ENCODE peak calls at places on chromosomes 2 and 18, in four cellular contexts. S is right atrium auricular region, W is lower lobe of right lung, B is breast epithelium. Q is an unnamed sample.

GRCh38 chr2:50401772-50402653 is 629.9 kb downstream of the NRXN1 start:
- DNase-seq in S (no peak), W (no peak), B (no peak), Q (no peak)

GRCh38 chr2:144659731-144660275 is 139.9 kb upstream of the ZEB2 start:
- DNase-seq in S (peak; percentile 73), W (peak; percentile 70), B (no peak), Q (no peak)

GRCh38 chr2:201970786-201971108 is 62.9 kb upstream of the FZD7 start:
- DNase-seq in S (no peak), W (no peak), B (no peak), Q (no peak)

GRCh38 chr2:221552282-221552681 is 19.8 kb downstream of the EPHA4 start:
- DNase-seq in S (no peak), W (no peak), B (no peak), Q (no peak)

GRCh38 chr2:137229834-137230233 is 464.5 kb downstream of the THSD7B start:
- DNase-seq in S (no peak), W (no peak), B (no peak), Q (no peak)

GRCh38 chr2:20398956-20399567 is 47.8 kb upstream of the RHOB start:
- DNase-seq in S (peak; percentile 43), W (no peak), B (no peak), Q (no peak)

GRCh38 chr2:50694798-50695197 is 337.1 kb downstream of the NRXN1 start:
- DNase-seq in S (no peak), W (no peak), B (no peak), Q (no peak)

GRCh38 chr2:184031402-184032147 is 566.8 kb upstream of the ZNF804A start:
- DNase-seq in S (no peak), W (no peak), B (no peak), Q (no peak)

GRCh38 chr2:67872481-67872880 is 190.3 kb downstream of the C1D start:
- DNase-seq in S (no peak), W (no peak), B (no peak), Q (no peak)

GRCh38 chr2:47862949-47863348 is 43.3 kb downstream of the FBXO11 start:
- DNase-seq in S (no peak), W (no peak), B (no peak), Q (no peak)

GRCh38 chr2:127648321-127648720 is 2.4 kb downstream of the GPR17 start:
- DNase-seq in S (no peak), W (peak; percentile 16), B (no peak), Q (no peak)

GRCh38 chr2:56654936-56655335 is 471.1 kb downstream of the CCDC85A start:
- DNase-seq in S (no peak), W (no peak), B (no peak), Q (no peak)

GRCh38 chr2:231752056-231752455 is 29.0 kb downstream of the PDE6D start:
- DNase-seq in S (no peak), W (no peak), B (no peak), Q (no peak)

GRCh38 chr18:21110667-21111350 is 804 bp downstream of the ROCK1 start:
- DNase-seq in S (no peak), W (peak; percentile 73), B (no peak), Q (peak; percentile 25)

GRCh38 chr2:147968571-147968970 is 52.0 kb downstream of the ORC4 start:
- DNase-seq in S (no peak), W (no peak), B (no peak), Q (no peak)

GRCh38 chr2:182509-183122 is 81.2 kb downstream of the SH3YL1 start:
- DNase-seq in S (no peak), W (no peak), B (no peak), Q (no peak)

GRCh38 chr2:241156997-241157441 is 6.8 kb downstream of the PPP1R7 start:
- DNase-seq in S (no peak), W (no peak), B (no peak), Q (no peak)

GRCh38 chr2:96549967-96550786 is 13.6 kb downstream of the ARID5A start:
- DNase-seq in S (no peak), W (peak; percentile 79), B (no peak), Q (no peak)

GRCh38 chr2:118032169-118033013 is 18.5 kb upstream of the CCDC93 start:
- DNase-seq in S (no peak), W (no peak), B (no peak), Q (no peak)

GRCh38 chr2:121390082-121390481 is 105.1 kb upstream of the TFCP2L1 start:
- DNase-seq in S (no peak), W (no peak), B (no peak), Q (no peak)

GRCh38 chr2:102735431-102736130 is 26.2 kb upstream of the TMEM182 start:
- DNase-seq in S (no peak), W (no peak), B (no peak), Q (no peak)

GRCh38 chr2:167406558-167406957 is 518.3 kb downstream of the XIRP2 start:
- DNase-seq in S (no peak), W (no peak), B (no peak), Q (no peak)

GRCh38 chr2:71788186-71788525 is 334.8 kb downstream of the DYSF start:
- DNase-seq in S (peak; percentile 43), W (no peak), B (no peak), Q (no peak)

GRCh38 chr2:198788676-198789075 is 669.1 kb downstream of the SATB2 start:
- DNase-seq in S (no peak), W (no peak), B (no peak), Q (no peak)

GRCh38 chr18:31649894-31650719 is 34.3 kb downstream of the B4GALT6 start:
- DNase-seq in S (no peak), W (no peak), B (no peak), Q (no peak)

GRCh38 chr2:224056889-224057288 is 17.8 kb upstream of the SERPINE2 start:
- DNase-seq in S (no peak), W (no peak), B (no peak), Q (no peak)

GRCh38 chr18:73316513-73316912 is 448.7 kb upstream of the NETO1 start:
- DNase-seq in S (no peak), W (no peak), B (no peak), Q (no peak)

GRCh38 chr2:156340818-156341481 is 8.4 kb upstream of the NR4A2 start:
- DNase-seq in S (no peak), W (no peak), B (no peak), Q (no peak)

GRCh38 chr2:892401-892800 is 58.2 kb upstream of the SNTG2 start:
- DNase-seq in S (no peak), W (no peak), B (no peak), Q (no peak)

GRCh38 chr2:172196768-172197322 is 94.1 kb upstream of the DLX2 start:
- DNase-seq in S (no peak), W (peak; percentile 65), B (peak; percentile 85), Q (no peak)

GRCh38 chr2:61549546-61549945 is 11.4 kb upstream of the XPO1 start:
- DNase-seq in S (peak; percentile 28), W (no peak), B (no peak), Q (no peak)

GRCh38 chr2:53490659-53491058 is 276.9 kb upstream of the CHAC2 start:
- DNase-seq in S (peak; percentile 68), W (no peak), B (no peak), Q (peak; percentile 36)

GRCh38 chr18:623760-624620 is 27.2 kb downstream of the CLUL1 start:
- DNase-seq in S (no peak), W (peak; percentile 68), B (peak; percentile 37), Q (peak; percentile 43)

GRCh38 chr18:627211-627610 is 30.2 kb upstream of the TYMS start:
- DNase-seq in S (no peak), W (no peak), B (no peak), Q (no peak)

GRCh38 chr18:634551-635045 is 22.9 kb upstream of the TYMS start:
- DNase-seq in S (no peak), W (no peak), B (no peak), Q (no peak)

GRCh38 chr18:631560-631959 is 25.9 kb upstream of the TYMS start:
- DNase-seq in S (no peak), W (no peak), B (no peak), Q (no peak)

DNA sequence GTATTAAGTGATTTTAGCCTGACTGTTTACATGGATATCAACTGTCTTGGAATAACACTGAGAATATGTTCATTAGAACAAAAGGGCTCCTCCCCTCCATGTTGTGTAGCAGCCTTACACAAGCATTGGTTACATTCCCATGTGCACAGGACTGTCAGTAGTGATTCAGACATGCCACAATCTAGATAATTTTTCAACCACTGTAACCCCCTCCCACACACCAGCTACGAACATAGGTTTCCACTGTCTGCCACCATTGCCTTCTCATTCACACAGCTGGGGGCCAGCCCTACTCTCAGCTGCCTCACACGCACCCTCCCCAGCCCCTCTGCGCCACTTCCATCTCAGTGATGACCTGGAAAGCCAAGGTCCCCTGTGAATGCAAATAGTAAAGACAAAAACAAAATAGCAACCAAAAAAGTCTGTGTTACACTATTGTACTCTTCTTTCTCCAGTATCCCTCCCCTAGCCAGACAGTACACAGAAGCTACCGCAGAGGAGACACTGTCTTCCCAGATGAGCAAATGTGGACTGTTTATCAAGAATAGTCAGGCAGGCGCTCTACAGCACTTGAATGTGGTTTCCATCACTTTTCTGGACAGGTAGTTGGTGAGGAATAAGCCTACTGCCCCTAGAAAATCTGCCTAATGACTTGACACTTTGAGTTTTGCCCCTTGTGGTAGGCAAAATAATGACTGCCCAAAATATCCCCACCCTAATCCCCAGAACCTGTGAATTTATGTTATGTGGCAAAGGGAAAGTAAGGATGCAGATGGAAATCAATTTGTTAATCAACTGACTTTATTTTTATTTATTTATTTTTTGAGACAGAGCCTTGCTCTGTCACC is 27.9 kb upstream of the TYMS start:
- DNase-seq in S (no peak), W (no peak), B (no peak), Q (no peak)
- TF ChIP-seq CTCF in S (no peak), W (no peak), B (no peak), Q (no peak)

GRCh38 chr2:54666741-54667639 is 56.5 kb upstream of the EML6 start:
- DNase-seq in S (peak; percentile 70), W (no peak), B (no peak), Q (peak; percentile 52)

GRCh38 chr2:54666131-54666637 is 57.3 kb upstream of the EML6 start:
- DNase-seq in S (peak; percentile 73), W (no peak), B (peak; percentile 73), Q (no peak)

GRCh38 chr2:54664238-54664786 is 59.1 kb upstream of the EML6 start:
- DNase-seq in S (peak; percentile 54), W (no peak), B (no peak), Q (no peak)

GRCh38 chr2:54663424-54664030 is 59.9 kb upstream of the EML6 start:
- DNase-seq in S (peak; percentile 52), W (no peak), B (no peak), Q (no peak)

GRCh38 chr2:54665436-54665856 is 58.0 kb upstream of the EML6 start:
- DNase-seq in S (peak; percentile 72), W (no peak), B (no peak), Q (no peak)
- H3K27ac ChIP-seq in S (peak overlapping the region; percentile 76), W (peak overlapping the region; percentile 75), B (peak overlapping the region; percentile 81), Q (peak overlapping the region; percentile 77)

GRCh38 chr2:16656087-16656486 is 9.5 kb downstream of the CYRIA start:
- DNase-seq in S (peak; percentile 36), W (no peak), B (no peak), Q (no peak)
- H3K4me1 ChIP-seq in S (peaks cover 60% of the 10 kb centered on the region), W (peaks cover 100% of the 10 kb centered on the region), B (peaks cover 29% of the 10 kb centered on the region), Q (peaks cover 90% of the 10 kb centered on the region)

GRCh38 chr18:49884465-49884864 is 71.1 kb upstream of the ACAA2 start:
- DNase-seq in S (no peak), W (no peak), B (no peak), Q (no peak)

GRCh38 chr18:49890041-49890440 is 76.7 kb upstream of the ACAA2 start:
- DNase-seq in S (no peak), W (no peak), B (no peak), Q (no peak)

GRCh38 chr18:49892148-49892924 is 79.0 kb upstream of the ACAA2 start:
- DNase-seq in S (no peak), W (no peak), B (no peak), Q (no peak)

GRCh38 chr18:49884959-49885358 is 71.6 kb upstream of the ACAA2 start:
- DNase-seq in S (no peak), W (no peak), B (no peak), Q (no peak)

GRCh38 chr18:49886891-49887764 is 73.8 kb upstream of the ACAA2 start:
- DNase-seq in S (no peak), W (no peak), B (no peak), Q (no peak)
- TF ChIP-seq CTCF in S (no peak), W (no peak), B (no peak), Q (no peak)

Q was measured in heart right ventricle.